ENCODE peak calls at places on chromosomes 16 and 17, in five cellular contexts. Z, F, L, X and A are unnamed samples.

GRCh38 chr16:86800914-86801313 is 222.6 kb downstream of the FOXL1 start:
- DNase-seq in L (no peak), F (no peak), X (no peak), Z (no peak), A (no peak)

GRCh38 chr16:89242795-89243200 is 25.3 kb downstream of the ZNF778 start:
- DNase-seq in X (no peak), L (no peak), F (no peak), Z (no peak), A (no peak)

GRCh38 chr16:56964243-56965148 is 2.7 kb downstream of the CETP start:
- DNase-seq in F (peak; percentile 85), X (peak; percentile 83), L (peak; percentile 79), Z (no peak), A (peak; percentile 79)

GRCh38 chr16:19113577-19114358 is at the start of gene ITPRIPL2:
- DNase-seq in X (peak; percentile 67), Z (no peak), F (peak; percentile 72), L (peak; percentile 92), A (peak; percentile 79)

GRCh38 chr17:31488982-31489294 is 97.5 kb downstream of the RAB11FIP4 start:
- DNase-seq in Z (no peak), L (no peak), F (no peak), X (no peak), A (no peak)

GRCh38 chr16:70749681-70750601 is 51.0 kb downstream of the VAC14 start:
- DNase-seq in X (no peak), F (peak; percentile 37), Z (no peak), L (peak; percentile 51), A (no peak)

GRCh38 chr16:6616746-6617145 is 715.9 kb upstream of the RBFOX1 start:
- DNase-seq in Z (no peak), X (no peak), F (no peak), L (no peak), A (no peak)

GRCh38 chr17:3944485-3945388 is 19.5 kb downstream of the ATP2A3 start:
- DNase-seq in F (peak; percentile 95), X (no peak), L (peak; percentile 100), Z (no peak), A (peak; percentile 29)

GRCh38 chr16:49739381-49739780 is 116.5 kb downstream of the ZNF423 start:
- DNase-seq in F (peak; percentile 40), X (no peak), Z (no peak), L (peak; percentile 55), A (peak; percentile 21)

GRCh38 chr16:78045865-78046581 is 23.7 kb downstream of the CLEC3A start:
- DNase-seq in X (peak; percentile 59), F (peak; percentile 60), L (peak; percentile 16), Z (no peak), A (no peak)

GRCh38 chr16:75687361-75687760 is 10.6 kb upstream of the CPHXL2 start:
- DNase-seq in F (no peak), X (no peak), L (no peak), Z (no peak), A (no peak)

GRCh38 chr17:74987909-74988711 is 678 bp downstream of the CDR2L start:
- DNase-seq in F (peak; percentile 70), Z (no peak), L (peak; percentile 86), X (no peak), A (no peak)

GRCh38 chr17:56230660-56231059 is 77.4 kb downstream of the ANKFN1 start:
- DNase-seq in F (no peak), X (no peak), Z (no peak), L (no peak), A (no peak)

GRCh38 chr17:37079735-37080134 is 131.0 kb downstream of the AATF start:
- DNase-seq in L (no peak), Z (no peak), F (no peak), X (no peak), A (no peak)

GRCh38 chr17:50035421-50035879 is 20.5 kb upstream of the ITGA3 start:
- DNase-seq in L (peak; percentile 17), F (peak; percentile 3), X (peak; percentile 45), Z (no peak), A (no peak)

GRCh38 chr16:2512920-2513404 is 790 bp upstream of the ATP6V0C start:
- DNase-seq in F (no peak), Z (no peak), X (no peak), L (peak; percentile 58), A (no peak)

GRCh38 chr17:954431-955164 is 25.0 kb downstream of the NXN start:
- DNase-seq in Z (no peak), F (no peak), L (no peak), X (peak; percentile 90), A (no peak)

GRCh38 chr17:75872434-75873351 is 5.7 kb downstream of the TRIM47 start:
- DNase-seq in F (peak; percentile 50), Z (no peak), X (peak; percentile 99), L (peak; percentile 52), A (no peak)

GRCh38 chr16:29663020-29663828 is at the start of gene SPN:
- DNase-seq in F (peak; percentile 93), X (no peak), Z (no peak), L (no peak), A (no peak)

GRCh38 chr17:50539762-50540440 is 7.1 kb upstream of the SPATA20 start:
- DNase-seq in L (no peak), X (no peak), Z (no peak), F (peak; percentile 33), A (no peak)

DNA sequence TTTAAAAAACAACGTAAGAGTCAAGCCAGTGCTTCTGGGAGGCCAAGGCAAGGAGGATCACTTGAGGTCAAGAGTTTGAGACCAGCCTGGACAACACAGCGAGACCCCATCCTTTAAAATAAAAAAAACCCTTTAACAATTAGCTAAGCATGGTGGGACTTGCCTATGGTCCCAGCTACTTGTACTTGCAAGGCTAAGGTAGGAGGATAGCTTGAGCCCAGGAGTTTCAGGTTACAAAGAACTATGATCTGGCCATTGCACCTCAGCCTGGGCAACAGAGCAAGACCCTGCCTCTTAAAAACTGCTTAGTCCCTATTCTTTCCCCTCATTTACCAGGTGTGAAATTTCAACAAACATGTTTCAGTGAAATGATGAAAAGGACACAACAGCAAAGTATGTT is 89.5 kb downstream of the STH start:
- DNase-seq in F (no peak), Z (no peak), X (no peak), L (no peak), A (no peak)
- H3K4me2 ChIP-seq in F (no peak overlapping the region), Z (no peak overlapping the region), X (no peak overlapping the region), L (no peak overlapping the region), A (no peak overlapping the region)

DNA sequence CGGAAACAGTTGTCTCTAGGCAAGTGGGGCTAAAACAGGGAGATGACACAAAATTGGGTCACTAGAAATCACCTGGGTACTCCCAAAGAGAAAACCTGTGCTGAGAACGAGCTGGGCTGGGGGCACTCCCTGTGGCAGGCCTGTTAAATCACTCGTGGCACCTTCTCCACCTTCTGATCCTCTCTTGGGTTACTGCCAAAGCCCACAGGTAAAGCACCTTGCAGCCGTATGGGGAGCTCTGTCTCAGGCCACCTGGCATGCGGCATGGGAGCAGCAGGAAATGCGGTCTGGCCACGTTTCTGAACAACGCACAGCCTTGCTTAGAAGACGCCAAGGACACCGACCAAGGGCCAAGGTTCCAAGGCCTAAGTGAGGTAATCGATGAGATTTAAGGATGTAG is 21.5 kb upstream of the ICAM2 start:
- DNase-seq in F (no peak), Z (no peak), L (no peak), X (no peak), A (no peak)
- TF ChIP-seq ZBTB33 in F (no peak), Z (no peak), L (no peak), X (no peak), A (no peak)

GRCh38 chr16:20822451-20823128 is 16.3 kb downstream of the REXO5 start:
- DNase-seq in Z (no peak), X (no peak), F (no peak), L (no peak), A (no peak)
- H3K4me2 ChIP-seq in Z (no peak overlapping the region), X (no peak overlapping the region), F (no peak overlapping the region), L (no peak overlapping the region), A (no peak overlapping the region)

DNA sequence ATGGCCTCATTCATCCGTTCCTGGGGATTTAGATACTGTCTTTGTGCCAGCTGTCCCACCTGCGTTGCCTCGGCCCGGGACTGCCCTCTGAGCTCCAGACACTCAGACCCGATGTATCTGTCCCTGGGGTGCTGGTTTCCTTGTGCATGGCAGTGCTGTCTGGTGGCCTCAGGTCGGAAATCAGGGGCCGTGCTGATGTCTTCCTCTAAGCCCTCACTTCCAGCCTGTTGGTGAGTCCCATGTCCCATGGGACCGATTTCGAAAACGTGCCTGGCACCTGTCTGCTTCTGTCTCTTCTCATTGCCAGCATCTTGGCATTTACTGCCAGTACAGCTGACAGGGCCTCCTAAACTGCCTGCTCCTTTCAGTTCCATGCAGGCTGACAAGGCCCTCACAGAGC is 22.1 kb downstream of the NT5M start:
- DNase-seq in L (no peak), X (no peak), Z (no peak), F (no peak), A (no peak)
- TF ChIP-seq ZBTB33 in L (no peak), X (no peak), Z (no peak), F (no peak), A (no peak)

GRCh38 chr16:14308357-14308723 is 237.2 kb downstream of the MRTFB start:
- DNase-seq in X (no peak), Z (no peak), F (no peak), L (no peak), A (no peak)

GRCh38 chr16:14306485-14307058 is 235.5 kb downstream of the MRTFB start:
- DNase-seq in Z (no peak), L (no peak), X (no peak), F (no peak), A (no peak)

GRCh38 chr16:14307623-14308356 is 236.7 kb downstream of the MRTFB start:
- DNase-seq in X (no peak), L (peak; percentile 52), Z (no peak), F (peak; percentile 37), A (no peak)

GRCh38 chr16:14304891-14305459 is 233.9 kb downstream of the MRTFB start:
- DNase-seq in Z (no peak), X (no peak), F (no peak), L (no peak), A (no peak)

GRCh38 chr16:14307059-14307531 is 236.0 kb downstream of the MRTFB start:
- DNase-seq in Z (no peak), F (peak; percentile 19), X (no peak), L (no peak), A (no peak)
- H3K4me2 ChIP-seq in Z (peak overlapping the region; percentile 89), F (peak overlapping the region; percentile 57), X (peak overlapping the region; percentile 15), L (peak overlapping the region; percentile 11), A (peak overlapping the region; percentile 77)

GRCh38 chr16:84941916-84942315 is 69.4 kb downstream of the ZDHHC7 start:
- DNase-seq in Z (no peak), L (no peak), X (no peak), F (no peak), A (no peak)

GRCh38 chr16:84943620-84944019 is 67.7 kb downstream of the ZDHHC7 start:
- DNase-seq in X (no peak), L (no peak), F (no peak), Z (no peak), A (no peak)

GRCh38 chr16:84937196-84937935 is 74.0 kb downstream of the ZDHHC7 start:
- DNase-seq in L (no peak), X (no peak), Z (no peak), F (no peak), A (no peak)

GRCh38 chr16:84942786-84943185 is 68.5 kb downstream of the ZDHHC7 start:
- DNase-seq in L (no peak), X (no peak), Z (no peak), F (no peak), A (no peak)

GRCh38 chr16:84940670-84941551 is 70.4 kb downstream of the ZDHHC7 start:
- DNase-seq in X (no peak), L (peak; percentile 93), F (no peak), Z (no peak), A (no peak)
- TF ChIP-seq ZBTB33 in X (no peak), L (no peak), F (no peak), Z (no peak), A (no peak)

GRCh38 chr16:81494888-81495287 is 50.3 kb downstream of the CMIP start:
- DNase-seq in F (no peak), Z (no peak), X (no peak), L (no peak), A (no peak)
- H3K4me2 ChIP-seq in F (peak overlapping the region; percentile 68), Z (no peak overlapping the region), X (no peak overlapping the region), L (no peak overlapping the region), A (no peak overlapping the region)